ENCODE peak calls at places on chromosome 16, in six cellular contexts. H is neural crest cell, D is lower leg skin, N is OCI-LY7, K is fibroblast of pulmonary artery, C is RWPE1. Q is an unnamed sample.

GRCh38 chr16:47213761-47214440 is 70.2 kb upstream of the NETO2 start:
- DNase-seq in C (no peak), K (no peak), H (no peak), D (no peak), N (no peak), Q (no peak)

GRCh38 chr16:49161191-49161590 is 120.4 kb downstream of the CBLN1 start:
- DNase-seq in D (no peak), K (no peak), N (peak), H (no peak), C (no peak), Q (no peak)

GRCh38 chr16:3467920-3468319 is 24.4 kb downstream of the NAA60 start:
- DNase-seq in C (no peak), H (no peak), N (peak), D (no peak), K (peak), Q (peak)

GRCh38 chr16:31479752-31480151 is 3.2 kb upstream of the SLC5A2 start:
- DNase-seq in K (no peak), C (no peak), D (no peak), N (no peak), H (no peak), Q (no peak)

GRCh38 chr16:8543258-8543657 is 47.1 kb downstream of the TMEM114 start:
- DNase-seq in N (no peak), D (no peak), K (no peak), H (no peak), C (no peak), Q (no peak)

GRCh38 chr16:4949986-4950385 is 8.1 kb upstream of the SEC14L5 start:
- DNase-seq in D (no peak), N (no peak), C (no peak), H (no peak), K (no peak), Q (no peak)

GRCh38 chr16:66045626-66046025 is 320.9 kb upstream of the CDH5 start:
- DNase-seq in H (no peak), D (peak), K (peak), N (no peak), C (no peak), Q (no peak)

GRCh38 chr16:69040144-69040909 is 65.1 kb upstream of the HAS3 start:
- DNase-seq in D (no peak), C (peak), K (peak), H (no peak), N (no peak), Q (peak)

GRCh38 chr16:2739555-2740435 is 12.6 kb upstream of the SRRM2 start:
- DNase-seq in K (no peak), C (no peak), N (no peak), D (no peak), H (no peak), Q (no peak)

GRCh38 chr16:4401094-4401501 is 15.3 kb downstream of the CORO7 start:
- DNase-seq in K (no peak), D (no peak), N (no peak), C (no peak), H (no peak), Q (no peak)

GRCh38 chr16:51166116-51166515 is 15.0 kb upstream of the SALL1 start:
- DNase-seq in N (no peak), H (no peak), D (no peak), K (no peak), C (no peak), Q (no peak)

GRCh38 chr16:81569361-81570034 is 124.9 kb downstream of the CMIP start:
- DNase-seq in K (no peak), H (no peak), D (no peak), N (no peak), C (no peak), Q (no peak)

GRCh38 chr16:90081606-90081970 is 4.5 kb upstream of the PRDM7 start:
- DNase-seq in N (no peak), H (no peak), K (no peak), D (peak), C (no peak), Q (no peak)

GRCh38 chr16:66204761-66205160 is 161.7 kb upstream of the CDH5 start:
- DNase-seq in D (no peak), H (no peak), K (peak), N (no peak), C (no peak), Q (no peak)

GRCh38 chr16:8727857-8728618 is 53.6 kb downstream of the ABAT start:
- DNase-seq in C (no peak), N (no peak), D (no peak), H (no peak), K (no peak), Q (no peak)

GRCh38 chr16:50644730-50645129 is 36.4 kb downstream of the SNX20 start:
- DNase-seq in D (no peak), K (peak), N (no peak), C (peak), H (no peak), Q (no peak)

GRCh38 chr16:86158688-86159360 is 259.9 kb downstream of the IRF8 start:
- DNase-seq in K (no peak), H (no peak), C (no peak), D (no peak), N (peak), Q (no peak)

GRCh38 chr16:85136213-85136704 is 24.0 kb upstream of the CIBAR2 start:
- DNase-seq in H (no peak), N (peak), D (no peak), K (no peak), C (no peak), Q (no peak)

GRCh38 chr16:588639-588888 is 1.3 kb upstream of the RAB40C start:
- DNase-seq in H (peak), D (no peak), K (peak), N (peak), C (no peak), Q (peak)

GRCh38 chr16:55242667-55243066 is 81.3 kb upstream of the IRX6 start:
- DNase-seq in N (no peak), H (no peak), K (no peak), D (no peak), C (no peak), Q (no peak)

GRCh38 chr16:84690088-84690819 is 9.5 kb upstream of the USP10 start:
- DNase-seq in D (no peak), C (no peak), N (no peak), H (no peak), K (no peak), Q (no peak)

GRCh38 chr16:24838554-24839266 is 7.1 kb upstream of the SLC5A11 start:
- DNase-seq in K (peak), H (no peak), D (peak), C (no peak), N (no peak), Q (peak)

GRCh38 chr16:15644306-15644961 is 1.5 kb upstream of the MARF1 start:
- DNase-seq in H (no peak), N (peak), D (no peak), K (no peak), C (peak), Q (peak)

GRCh38 chr16:75099738-75100615 is 16.6 kb downstream of the LDHD start:
- DNase-seq in N (peak), H (no peak), K (no peak), C (no peak), D (no peak), Q (no peak)

GRCh38 chr16:78105517-78105916 is 6.1 kb downstream of the WWOX start:
- DNase-seq in C (peak), H (no peak), D (no peak), N (no peak), K (no peak), Q (no peak)

GRCh38 chr16:15811416-15811777 is 45.4 kb downstream of the MYH11 start:
- DNase-seq in N (no peak), C (no peak), K (no peak), D (no peak), H (no peak), Q (no peak)

GRCh38 chr16:67444259-67445125 is 13.6 kb downstream of the HSD11B2 start:
- DNase-seq in C (no peak), K (no peak), H (no peak), D (no peak), N (no peak), Q (no peak)
- TF ChIP-seq CTCF in C (no peak), K (no peak), H (no peak), D (no peak), N (no peak), Q (no peak)

DNA sequence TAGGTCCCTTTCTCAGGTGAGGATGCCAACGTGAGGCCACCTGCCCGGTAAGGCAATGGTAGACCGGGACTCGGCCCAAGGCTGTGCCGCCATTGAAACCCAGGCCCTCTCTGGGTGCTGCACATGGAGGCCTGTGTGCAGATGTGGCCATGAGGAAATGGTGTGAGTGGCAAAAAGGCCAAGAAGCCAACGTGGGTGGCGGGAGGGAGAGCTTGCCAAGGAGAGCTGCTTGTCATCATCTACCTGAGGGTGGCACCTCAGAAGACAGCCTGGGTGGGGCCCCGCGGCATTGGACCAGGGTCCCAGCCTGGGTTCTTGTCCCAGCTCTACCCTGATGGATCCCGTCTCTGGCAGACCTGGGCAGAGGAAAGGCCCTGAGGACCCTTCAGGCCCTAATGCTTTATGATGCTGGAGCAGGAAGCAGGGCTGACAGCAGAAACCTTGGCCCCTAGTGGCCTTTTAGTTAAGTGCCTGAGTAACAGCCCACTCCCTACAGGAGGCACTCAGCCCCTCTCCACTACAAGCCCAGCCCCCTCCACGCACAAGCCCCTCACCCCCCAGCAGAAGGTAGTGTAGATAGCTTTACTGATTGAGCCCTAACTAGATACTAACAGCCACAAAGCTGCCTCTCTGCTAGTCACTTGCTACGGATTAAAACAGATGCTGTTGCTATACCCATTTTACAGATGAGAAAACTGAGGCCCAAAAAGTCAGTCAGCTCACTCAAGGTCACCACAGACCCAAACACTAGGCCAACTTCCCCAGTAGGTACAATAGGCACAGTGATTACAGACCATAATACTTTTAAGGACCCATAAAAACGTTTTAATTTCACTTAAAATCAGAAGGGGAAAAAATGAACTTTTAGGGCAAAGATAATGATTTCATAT is 26.2 kb upstream of the KIFC3 start:
- DNase-seq in N (no peak), D (no peak), H (no peak), K (no peak), C (no peak), Q (no peak)
- TF ChIP-seq CTCF in N (peak), D (no peak), H (no peak), K (no peak), C (no peak), Q (peak)

GRCh38 chr16:27515874-27516353 is 33.8 kb downstream of the GTF3C1 start:
- DNase-seq in H (peak), D (no peak), K (peak), N (peak), C (peak), Q (peak)
- TF ChIP-seq CTCF in H (peak), D (no peak), K (peak), N (peak), C (peak), Q (peak)

DNA sequence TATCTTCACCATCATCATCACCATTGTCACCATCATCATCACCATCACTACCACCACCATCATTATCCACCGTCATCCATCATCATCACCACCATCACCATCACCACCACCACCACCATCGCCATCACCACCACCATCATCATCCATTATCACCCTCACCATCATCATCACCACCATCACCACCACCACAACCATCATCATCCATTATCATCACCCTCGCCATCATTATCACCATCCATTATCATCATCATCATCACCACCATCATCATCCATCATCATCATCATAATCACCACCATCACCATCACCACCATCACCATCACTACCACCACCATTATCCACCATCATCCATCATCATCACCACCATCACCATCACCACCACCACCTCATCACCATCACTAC is 95.6 kb downstream of the C16orf95 start:
- DNase-seq in H (no peak), D (no peak), K (no peak), N (no peak), C (no peak), Q (no peak)
- TF ChIP-seq CTCF in H (no peak), D (no peak), K (no peak), N (no peak), C (no peak), Q (no peak)

GRCh38 chr16:73056911-73057310 is 9.0 kb upstream of the ZFHX3 start:
- DNase-seq in N (no peak), D (no peak), H (no peak), K (peak), C (no peak), Q (no peak)

GRCh38 chr16:73056383-73056782 is 8.5 kb upstream of the ZFHX3 start:
- DNase-seq in K (no peak), H (no peak), N (no peak), C (no peak), D (no peak), Q (no peak)

GRCh38 chr16:73058616-73059409 is 10.9 kb upstream of the ZFHX3 start:
- DNase-seq in H (peak), N (peak), K (peak), C (no peak), D (no peak), Q (no peak)

GRCh38 chr16:73058221-73058615 is 10.3 kb upstream of the ZFHX3 start:
- DNase-seq in D (no peak), H (no peak), C (no peak), N (peak), K (peak), Q (no peak)

GRCh38 chr16:73057369-73058210 is 9.7 kb upstream of the ZFHX3 start:
- DNase-seq in N (peak), C (no peak), D (no peak), K (peak), H (no peak), Q (no peak)
- TF ChIP-seq CTCF in N (peak), C (peak), D (no peak), K (no peak), H (peak), Q (peak)

DNA sequence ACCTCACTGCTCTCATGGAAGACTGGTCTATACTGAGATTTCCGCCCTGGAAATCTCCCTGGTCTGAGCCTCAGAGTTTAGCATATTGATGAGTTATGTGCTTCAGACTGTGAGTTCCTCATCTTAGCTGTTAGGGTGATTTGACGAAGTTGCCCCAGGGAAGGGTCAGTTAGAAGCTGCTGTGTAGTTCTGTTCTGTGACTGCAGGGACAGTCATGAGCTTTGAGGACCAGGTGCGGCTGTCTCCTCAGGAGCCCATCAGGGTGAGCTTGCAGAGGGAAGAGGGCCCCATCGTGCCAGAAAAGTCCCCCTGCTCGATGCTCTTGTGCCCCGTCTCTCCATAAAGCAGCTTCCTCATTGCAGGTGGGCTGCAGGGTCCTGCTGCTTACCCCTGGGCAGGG is 28.3 kb upstream of the IL17C start:
- DNase-seq in D (no peak), C (no peak), H (no peak), K (no peak), N (peak), Q (no peak)
- TF ChIP-seq CTCF in D (no peak), C (no peak), H (peak), K (peak), N (peak), Q (peak)

GRCh38 chr16:76444823-76445222 is 167.6 kb downstream of the CNTNAP4 start:
- DNase-seq in N (no peak), K (no peak), C (no peak), D (no peak), H (no peak), Q (no peak)
- TF ChIP-seq CTCF in N (no peak), K (no peak), C (no peak), D (no peak), H (no peak), Q (no peak)

GRCh38 chr16:72960101-72960500 is 87.8 kb downstream of the ZFHX3 start:
- DNase-seq in C (no peak), N (no peak), K (no peak), D (no peak), H (no peak), Q (no peak)

GRCh38 chr16:72956124-72957064 is 91.5 kb downstream of the ZFHX3 start:
- DNase-seq in D (no peak), H (no peak), K (no peak), C (no peak), N (no peak), Q (no peak)

GRCh38 chr16:72957303-72958277 is 90.3 kb downstream of the ZFHX3 start:
- DNase-seq in C (no peak), K (no peak), D (peak), H (no peak), N (no peak), Q (no peak)

GRCh38 chr16:72959301-72959996 is 88.5 kb downstream of the ZFHX3 start:
- DNase-seq in K (no peak), H (no peak), N (no peak), D (peak), C (no peak), Q (no peak)

GRCh38 chr16:72958522-72959076 is 89.3 kb downstream of the ZFHX3 start:
- DNase-seq in K (no peak), D (no peak), C (no peak), N (no peak), H (no peak), Q (no peak)
- TF ChIP-seq CTCF in K (no peak), D (no peak), C (no peak), N (no peak), H (no peak), Q (no peak)

GRCh38 chr16:62363451-62363850 is 327.2 kb upstream of the CDH8 start:
- DNase-seq in D (no peak), C (no peak), N (no peak), K (no peak), H (no peak), Q (no peak)
- TF ChIP-seq CTCF in D (no peak), C (no peak), N (no peak), K (no peak), H (peak), Q (no peak)

Q was measured in HFFc6.